ENCODE peak calls at places on chromosome 15, in six cellular contexts. V, B, Z, X, N and E are unnamed samples.

GRCh38 chr15:101049856-101050646 is 130.9 kb downstream of the LRRK1 start:
- DNase-seq in V (no peak), B (no peak), Z (peak), X (no peak), N (no peak), E (no peak)

GRCh38 chr15:94225616-94226015 is 5.7 kb upstream of the MCTP2 start:
- DNase-seq in V (no peak), B (no peak), Z (no peak), X (peak), N (no peak), E (no peak)

GRCh38 chr15:50065264-50065663 is 53.8 kb downstream of the ATP8B4 start:
- DNase-seq in V (no peak), B (no peak), Z (no peak), X (no peak), N (no peak), E (no peak)

GRCh38 chr15:90106522-90107117 is 4.4 kb upstream of the IDH2 start:
- DNase-seq in V (no peak), B (no peak), Z (no peak), X (peak), N (no peak), E (no peak)

GRCh38 chr15:40058476-40059140 is 19.6 kb upstream of the SRP14 start:
- DNase-seq in V (no peak), B (peak), Z (no peak), X (peak), N (peak), E (no peak)

GRCh38 chr15:95763426-95763825 is 567.1 kb upstream of the NR2F2 start:
- DNase-seq in V (no peak), B (no peak), Z (no peak), X (no peak), N (no peak), E (no peak)

GRCh38 chr15:72237286-72238224 is 6.6 kb upstream of the PKM start:
- DNase-seq in V (peak), B (peak), Z (no peak), X (peak), N (peak), E (no peak)

GRCh38 chr15:48602358-48603122 is 43.0 kb downstream of the FBN1 start:
- DNase-seq in V (peak), B (peak), Z (no peak), X (peak), N (no peak), E (peak)

GRCh38 chr15:24621630-24622215 is 53.9 kb upstream of the NPAP1 start:
- DNase-seq in V (no peak), B (no peak), Z (no peak), X (no peak), N (no peak), E (peak)

GRCh38 chr15:84819291-84819768 is 2.2 kb downstream of the ALPK3 start:
- DNase-seq in V (no peak), B (no peak), Z (no peak), X (no peak), N (no peak), E (no peak)

GRCh38 chr15:38129531-38130199 is 123.0 kb upstream of the SPRED1 start:
- DNase-seq in V (peak), B (peak), Z (no peak), X (peak), N (no peak), E (peak)

GRCh38 chr15:92715753-92716152 is 60.2 kb upstream of the FAM174B start:
- DNase-seq in V (no peak), B (no peak), Z (no peak), X (no peak), N (no peak), E (no peak)

GRCh38 chr15:45094358-45094730 is 19.6 kb downstream of the DUOX2 start:
- DNase-seq in V (no peak), B (no peak), Z (no peak), X (no peak), N (no peak), E (no peak)

GRCh38 chr15:75197062-75197630 is 4.5 kb upstream of the C15orf39 start:
- DNase-seq in V (no peak), B (no peak), Z (no peak), X (no peak), N (no peak), E (no peak)

GRCh38 chr15:70048196-70048565 is 49.5 kb downstream of the TLE3 start:
- DNase-seq in V (no peak), B (no peak), Z (no peak), X (no peak), N (no peak), E (no peak)

GRCh38 chr15:50116477-50116876 is 2.6 kb downstream of the ATP8B4 start:
- DNase-seq in V (peak), B (no peak), Z (no peak), X (peak), N (peak), E (no peak)

GRCh38 chr15:38707802-38708671 is 143.4 kb upstream of the RASGRP1 start:
- DNase-seq in V (peak), B (peak), Z (no peak), X (peak), N (peak), E (peak)

GRCh38 chr15:71592186-71592585 is 218.2 kb upstream of the NR2E3 start:
- DNase-seq in V (no peak), B (no peak), Z (no peak), X (no peak), N (no peak), E (no peak)

GRCh38 chr15:83747050-83747717 is 93.3 kb downstream of the ADAMTSL3 start:
- DNase-seq in V (peak), B (peak), Z (no peak), X (peak), N (peak), E (no peak)

GRCh38 chr15:75655911-75656310 is 8.2 kb downstream of the SNX33 start:
- DNase-seq in V (no peak), B (no peak), Z (no peak), X (no peak), N (no peak), E (no peak)

GRCh38 chr15:22930782-22931484 is 49.2 kb downstream of the CYFIP1 start:
- DNase-seq in V (no peak), B (no peak), Z (no peak), X (peak), N (no peak), E (no peak)

GRCh38 chr15:23645379-23646164 is 2.1 kb downstream of the MAGEL2 start:
- DNase-seq in V (no peak), B (no peak), Z (no peak), X (no peak), N (peak), E (no peak)

GRCh38 chr15:39756806-39757522 is 25.7 kb downstream of the FSIP1 start:
- DNase-seq in V (peak), B (no peak), Z (no peak), X (peak), N (no peak), E (peak)

GRCh38 chr15:73346735-73347312 is 21.9 kb downstream of the HCN4 start:
- DNase-seq in V (no peak), B (peak), Z (peak), X (peak), N (peak), E (no peak)

GRCh38 chr15:58966698-58967097 is 20.8 kb upstream of the RNF111 start:
- DNase-seq in V (no peak), B (peak), Z (no peak), X (no peak), N (no peak), E (no peak)

GRCh38 chr15:81284256-81285031 is 39.5 kb downstream of the STARD5 start:
- DNase-seq in V (peak), B (no peak), Z (no peak), X (no peak), N (no peak), E (no peak)

GRCh38 chr15:38128389-38128788 is 124.2 kb upstream of the SPRED1 start:
- DNase-seq in V (peak), B (peak), Z (no peak), X (peak), N (no peak), E (peak)

GRCh38 chr15:36903195-36903594 is 197.2 kb downstream of the MEIS2 start:
- DNase-seq in V (no peak), B (no peak), Z (no peak), X (no peak), N (no peak), E (no peak)